ENCODE peak calls at places on chromosome 21, in five cellular contexts. T is stomach; D is CD8-positive, alpha-beta T cell; Q is HepG2; N is heart left ventricle. R is an unnamed sample.

GRCh38 chr21:25818156-25818950 is 83.6 kb downstream of the GABPA start:
- DNase-seq in N (no peak), T (no peak), D (no peak), Q (no peak), R (no peak)

GRCh38 chr21:45135122-45135521 is 60.7 kb downstream of the ADARB1 start:
- DNase-seq in T (no peak), D (no peak), Q (no peak), N (no peak), R (no peak)

GRCh38 chr21:45105906-45106485 is 31.6 kb downstream of the ADARB1 start:
- DNase-seq in N (no peak), T (no peak), Q (no peak), D (no peak), R (no peak)

GRCh38 chr21:43361127-43361492 is 65.8 kb downstream of the SIK1 start:
- DNase-seq in D (no peak), Q (no peak), N (no peak), T (no peak), R (peak; percentile 38)

GRCh38 chr21:14554948-14555347 is 8.8 kb upstream of the SAMSN1 start:
- DNase-seq in T (no peak), N (no peak), D (no peak), Q (no peak), R (no peak)

GRCh38 chr21:18801468-18801867 is 397.9 kb upstream of the TMPRSS15 start:
- DNase-seq in N (no peak), Q (no peak), T (peak; percentile 27), D (no peak), R (no peak)

GRCh38 chr21:43939443-43940328 is 72.4 kb upstream of the TRAPPC10 start:
- DNase-seq in N (peak; percentile 53), D (no peak), T (no peak), Q (no peak), R (no peak)

GRCh38 chr21:46059195-46059594 is 38.7 kb upstream of the COL6A2 start:
- DNase-seq in N (no peak), D (no peak), Q (no peak), T (no peak), R (no peak)

GRCh38 chr21:46538851-46539666 is 65.8 kb downstream of the S100B start:
- DNase-seq in T (no peak), N (no peak), D (no peak), Q (no peak), R (no peak)

GRCh38 chr21:38925923-38926322 is 120.2 kb downstream of the ETS2 start:
- DNase-seq in D (no peak), N (peak; percentile 72), T (peak; percentile 45), Q (no peak), R (no peak)

GRCh38 chr21:28083350-28083749 is 909.3 kb downstream of the LTN1 start:
- DNase-seq in Q (no peak), D (no peak), N (no peak), T (no peak), R (no peak)

GRCh38 chr21:21373969-21374368 is 375.8 kb downstream of the NCAM2 start:
- DNase-seq in N (no peak), T (no peak), D (no peak), Q (no peak), R (no peak)
- TF ChIP-seq CTCF in N (no peak), T (no peak), D (no peak), Q (no peak), R (no peak)

GRCh38 chr21:17690078-17690494 is 77.4 kb upstream of the BTG3 start:
- DNase-seq in T (no peak), D (no peak), N (no peak), Q (no peak), R (no peak)

GRCh38 chr21:17693801-17694200 is 81.1 kb upstream of the BTG3 start:
- DNase-seq in D (no peak), T (no peak), N (no peak), Q (no peak), R (no peak)

GRCh38 chr21:17688912-17689874 is 76.5 kb upstream of the BTG3 start:
- DNase-seq in Q (peak; percentile 33), T (peak; percentile 51), D (peak; percentile 38), N (peak; percentile 61), R (no peak)
- TF ChIP-seq CTCF in Q (peak; percentile 58), T (no peak), D (peak; percentile 32), N (no peak), R (no peak)

DNA sequence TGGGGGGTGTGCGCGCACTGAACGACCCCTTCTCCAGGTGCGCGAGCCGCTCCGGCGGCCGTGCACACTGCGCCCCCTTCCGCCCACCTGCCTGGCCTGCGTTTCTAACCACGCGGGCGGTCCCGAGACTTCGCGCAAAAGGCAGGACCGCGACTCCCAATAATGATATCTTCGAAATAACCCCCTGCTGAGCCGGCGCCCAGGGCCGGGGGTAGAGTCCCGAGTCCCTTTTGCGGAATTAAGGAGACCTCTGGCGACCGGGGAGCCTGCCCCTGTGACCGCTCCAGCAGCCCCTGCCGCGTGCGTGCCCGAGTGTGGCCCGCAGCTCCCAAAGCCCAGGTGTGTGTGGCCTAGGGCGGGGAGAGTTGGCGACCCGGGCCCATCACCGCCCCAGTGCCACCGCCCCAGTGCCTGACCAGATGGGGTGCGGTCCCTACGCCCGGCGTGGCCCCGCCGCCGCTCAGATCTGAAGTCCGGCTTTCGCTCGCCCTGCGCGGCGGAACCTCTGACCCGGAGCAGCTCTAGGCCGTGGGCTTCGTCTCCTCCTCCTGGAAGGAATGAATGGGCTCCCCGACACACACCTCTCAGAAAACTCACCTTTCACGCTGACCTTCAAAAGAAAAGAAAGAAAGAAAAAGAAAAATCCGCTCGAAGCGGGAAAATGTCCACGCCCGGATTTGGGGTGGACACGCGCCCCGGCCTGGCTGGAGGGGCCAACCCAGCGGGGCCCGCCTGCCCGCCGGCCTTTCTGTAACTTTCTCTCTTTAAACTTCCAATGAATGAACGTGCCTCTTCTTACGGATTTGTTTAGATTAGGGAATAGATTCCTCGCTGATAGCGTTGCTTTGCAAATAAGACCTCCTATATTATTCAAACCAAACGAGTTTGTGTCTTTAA is 5.5 kb upstream of the SIM2 start:
- DNase-seq in Q (no peak), D (no peak), T (no peak), N (no peak), R (peak; percentile 62)
- TF ChIP-seq CTCF in Q (no peak), D (no peak), T (peak; percentile 28), N (no peak), R (peak; percentile 60)

GRCh38 chr21:29365636-29366305 is 67.0 kb downstream of the BACH1 start:
- DNase-seq in Q (no peak), D (no peak), N (no peak), T (no peak), R (no peak)
- TF ChIP-seq CTCF in Q (no peak), D (no peak), N (no peak), T (no peak), R (no peak)

GRCh38 chr21:34865922-34866271 is 183.2 kb downstream of the RUNX1 start:
- DNase-seq in Q (peak; percentile 16), N (no peak), T (no peak), D (no peak), R (no peak)

GRCh38 chr21:34861302-34861701 is 187.8 kb downstream of the RUNX1 start:
- DNase-seq in Q (no peak), T (no peak), D (no peak), N (no peak), R (no peak)

GRCh38 chr21:34862951-34863350 is 186.2 kb downstream of the RUNX1 start:
- DNase-seq in N (no peak), T (no peak), Q (no peak), D (no peak), R (no peak)

GRCh38 chr21:34867785-34868184 is 181.3 kb downstream of the RUNX1 start:
- DNase-seq in D (no peak), T (no peak), Q (no peak), N (no peak), R (no peak)

DNA sequence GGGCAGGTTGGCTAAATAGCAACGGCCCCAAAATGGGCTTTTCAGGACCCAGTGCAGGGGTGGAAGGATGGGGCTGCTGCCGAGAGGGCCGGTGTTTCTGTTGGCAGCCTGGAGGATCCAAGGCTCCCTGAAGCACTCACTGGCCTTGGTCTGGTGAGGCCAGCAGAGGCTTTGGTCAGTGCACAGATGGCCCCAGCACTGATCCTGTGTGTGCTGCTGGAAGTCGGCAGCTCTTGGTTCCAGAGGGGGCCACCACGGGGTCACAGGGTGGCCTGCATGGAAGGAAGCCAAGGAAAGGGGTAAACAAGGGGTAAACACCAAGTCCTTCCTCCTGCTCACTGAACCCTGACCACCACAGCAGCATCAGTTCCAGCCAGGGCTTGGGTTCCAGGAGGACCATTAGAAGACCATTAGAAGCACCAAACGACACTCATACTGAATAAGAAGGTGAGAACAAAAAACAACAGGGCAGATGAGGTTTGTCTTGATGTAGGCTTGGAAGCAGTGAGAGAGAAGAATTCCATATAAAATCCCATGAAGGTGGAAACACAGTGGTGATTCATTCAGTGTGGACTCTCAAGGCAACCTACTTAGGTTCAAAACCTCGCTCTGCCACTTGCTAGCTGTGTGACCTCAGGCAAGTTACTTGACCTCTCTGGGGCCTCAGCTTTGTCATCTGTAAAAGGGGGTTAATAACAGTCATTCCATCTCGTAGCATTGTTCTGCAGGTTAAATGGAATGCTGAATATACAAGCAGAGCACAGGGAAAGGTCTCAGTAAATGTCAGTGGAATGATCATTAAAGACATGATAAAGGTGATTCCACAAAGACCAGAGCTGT is 184.5 kb downstream of the RUNX1 start:
- DNase-seq in D (no peak), N (no peak), Q (no peak), T (no peak), R (no peak)
- TF ChIP-seq CTCF in D (no peak), N (no peak), Q (no peak), T (no peak), R (no peak)

DNA sequence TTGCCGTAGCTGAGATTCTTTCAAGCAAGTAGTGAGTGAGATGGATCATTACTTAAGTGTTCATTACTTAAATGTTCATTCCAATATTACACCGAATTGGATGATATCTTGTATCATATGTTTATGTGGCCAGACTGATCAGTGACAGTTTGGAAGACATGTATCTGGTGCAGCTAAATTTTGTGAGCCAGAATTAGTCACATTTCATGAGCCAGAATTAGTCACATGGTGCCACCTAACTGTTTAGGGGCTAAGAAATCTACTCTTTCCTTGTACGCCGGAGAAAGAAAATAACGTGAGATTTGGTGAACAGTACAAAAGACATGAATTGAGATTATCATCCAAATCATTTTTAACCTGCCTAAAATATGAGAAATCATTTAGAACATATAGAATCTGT is 355.7 kb downstream of the USP25 start:
- DNase-seq in N (no peak), Q (no peak), T (no peak), D (no peak), R (no peak)
- TF ChIP-seq CTCF in N (no peak), Q (no peak), T (no peak), D (no peak), R (no peak)

GRCh38 chr21:16855164-16855667 is 657.6 kb upstream of the CXADR start:
- DNase-seq in N (no peak), Q (no peak), D (no peak), T (no peak), R (no peak)

GRCh38 chr21:16851054-16851453 is 661.8 kb upstream of the CXADR start:
- DNase-seq in D (no peak), N (no peak), Q (peak; percentile 1), T (no peak), R (no peak)
- TF ChIP-seq CTCF in D (no peak), N (no peak), Q (no peak), T (no peak), R (peak; percentile 17)

GRCh38 chr21:34890258-34890723 is 158.8 kb downstream of the RUNX1 start:
- DNase-seq in N (no peak), D (no peak), T (no peak), Q (peak; percentile 47), R (no peak)
- TF ChIP-seq CTCF in N (peak; percentile 8), D (no peak), T (no peak), Q (no peak), R (no peak)